ENCODE peak calls at places on chromosomes 6 and 20, in seven cellular contexts. Y is transverse colon, H is A549, U is uterus, G is gastrocnemius medialis, A is endothelial cell of umbilical vein, R is prostate gland. L is an unnamed sample.

GRCh38 chr20:3843490-3843889 is 3.1 kb upstream of the MAVS start:
- DNase-seq in Y (peak), H (peak), U (no peak), G (no peak), A (no peak), R (no peak), L (no peak)

GRCh38 chr6:144248470-144249301 is 36.4 kb upstream of the UTRN start:
- DNase-seq in Y (no peak), H (no peak), U (no peak), G (no peak), A (no peak), R (no peak), L (no peak)

GRCh38 chr20:21173496-21174025 is 47.7 kb downstream of the KIZ start:
- DNase-seq in Y (no peak), H (no peak), U (no peak), G (no peak), A (no peak), R (no peak), L (no peak)

GRCh38 chr6:25961619-25962367 is 809 bp upstream of the TRIM38 start:
- DNase-seq in Y (no peak), H (peak), U (no peak), G (no peak), A (no peak), R (no peak), L (no peak)

GRCh38 chr6:70738028-70738427 is 70.3 kb downstream of the SMAP1 start:
- DNase-seq in Y (no peak), H (no peak), U (no peak), G (no peak), A (no peak), R (no peak), L (no peak)

GRCh38 chr6:94862116-94862515 is 715.2 kb upstream of the MANEA start:
- DNase-seq in Y (no peak), H (no peak), U (no peak), G (no peak), A (no peak), R (no peak), L (no peak)

GRCh38 chr6:90220273-90220672 is 76.4 kb downstream of the BACH2 start:
- DNase-seq in Y (no peak), H (no peak), U (no peak), G (no peak), A (peak), R (no peak), L (no peak)

GRCh38 chr20:2693286-2693995 is 861 bp downstream of the EBF4 start:
- DNase-seq in Y (peak), H (peak), U (peak), G (no peak), A (peak), R (peak), L (no peak)

GRCh38 chr6:144145546-144145945 is 4.8 kb upstream of the STX11 start:
- DNase-seq in Y (no peak), H (no peak), U (no peak), G (no peak), A (no peak), R (no peak), L (no peak)

GRCh38 chr6:39124114-39124513 is 9.1 kb upstream of the SAYSD1 start:
- DNase-seq in Y (no peak), H (no peak), U (no peak), G (no peak), A (no peak), R (no peak), L (no peak)

GRCh38 chr6:109182590-109182989 is 87.3 kb downstream of the CEP57L1 start:
- DNase-seq in Y (no peak), H (no peak), U (no peak), G (peak), A (no peak), R (peak), L (no peak)

GRCh38 chr6:105600342-105601293 is 197.7 kb upstream of the PREP start:
- DNase-seq in Y (no peak), H (peak), U (no peak), G (no peak), A (no peak), R (no peak), L (no peak)

GRCh38 chr6:126812651-126813050 is 305.8 kb upstream of the RSPO3 start:
- DNase-seq in Y (no peak), H (no peak), U (no peak), G (peak), A (peak), R (no peak), L (no peak)

GRCh38 chr20:61799928-61800327 is 265.8 kb downstream of the TAF4 start:
- DNase-seq in Y (no peak), H (no peak), U (no peak), G (no peak), A (no peak), R (no peak), L (no peak)

GRCh38 chr6:169850154-169850553 is 98.7 kb downstream of the ERMARD start:
- DNase-seq in Y (no peak), H (no peak), U (no peak), G (no peak), A (no peak), R (no peak), L (no peak)

GRCh38 chr6:165900970-165901369 is 237.9 kb upstream of the PDE10A start:
- DNase-seq in Y (no peak), H (no peak), U (no peak), G (no peak), A (no peak), R (no peak), L (no peak)

GRCh38 chr6:39053854-39054576 is 5.4 kb downstream of the GLP1R start:
- DNase-seq in Y (peak), H (no peak), U (no peak), G (no peak), A (no peak), R (no peak), L (no peak)

GRCh38 chr6:1987640-1988039 is 257.8 kb downstream of the GMDS start:
- DNase-seq in Y (no peak), H (no peak), U (no peak), G (no peak), A (peak), R (no peak), L (no peak)

GRCh38 chr20:31707994-31708744 is 14.5 kb downstream of the BCL2L1 start:
- DNase-seq in Y (peak), H (no peak), U (no peak), G (peak), A (no peak), R (no peak), L (no peak)

GRCh38 chr6:126127662-126128061 is 141.3 kb downstream of the TRMT11 start:
- DNase-seq in Y (no peak), H (no peak), U (no peak), G (no peak), A (no peak), R (no peak), L (no peak)

GRCh38 chr6:150639823-150640331 is 40.2 kb downstream of the PLEKHG1 start:
- DNase-seq in Y (no peak), H (no peak), U (no peak), G (no peak), A (no peak), R (no peak), L (no peak)

GRCh38 chr6:125910518-125910917 is 46.1 kb upstream of the HINT3 start:
- DNase-seq in Y (no peak), H (no peak), U (no peak), G (no peak), A (peak), R (no peak), L (no peak)

GRCh38 chr6:170088349-170088951 is 202.4 kb downstream of the DLL1 start:
- DNase-seq in Y (peak), H (no peak), U (peak), G (no peak), A (no peak), R (no peak), L (peak)

GRCh38 chr6:31489046-31489445 is 8.9 kb upstream of the MICB start:
- DNase-seq in Y (peak), H (no peak), U (no peak), G (no peak), A (no peak), R (no peak), L (no peak)

GRCh38 chr6:86118271-86118670 is 475.6 kb upstream of the SYNCRIP start:
- DNase-seq in Y (no peak), H (no peak), U (no peak), G (no peak), A (no peak), R (no peak), L (no peak)

GRCh38 chr6:157283330-157283898 is 39.9 kb downstream of the TMEM242 start:
- DNase-seq in Y (no peak), H (no peak), U (no peak), G (no peak), A (no peak), R (no peak), L (no peak)

GRCh38 chr20:3848565-3848964 is 1.9 kb downstream of the MAVS start:
- DNase-seq in Y (no peak), H (no peak), U (no peak), G (no peak), A (no peak), R (no peak), L (no peak)

GRCh38 chr6:41732601-41733348 is 2.6 kb downstream of the TFEB start:
- DNase-seq in Y (peak), H (no peak), U (no peak), G (peak), A (no peak), R (peak), L (no peak)

GRCh38 chr20:24815931-24816330 is 133.1 kb upstream of the CST7 start:
- DNase-seq in Y (no peak), H (no peak), U (no peak), G (no peak), A (no peak), R (no peak), L (no peak)

GRCh38 chr6:164087870-164088269 is 673.4 kb downstream of the QKI start:
- DNase-seq in Y (no peak), H (no peak), U (no peak), G (no peak), A (no peak), R (no peak), L (no peak)

GRCh38 chr6:17842014-17842776 is 135.5 kb upstream of the NUP153 start:
- DNase-seq in Y (no peak), H (no peak), U (no peak), G (no peak), A (no peak), R (no peak), L (no peak)

GRCh38 chr6:80502871-80503270 is 396.4 kb downstream of the BCKDHB start:
- DNase-seq in Y (no peak), H (no peak), U (no peak), G (no peak), A (no peak), R (no peak), L (no peak)

GRCh38 chr20:42972591-42972990 is 217.1 kb downstream of the PTPRT start:
- DNase-seq in Y (no peak), H (no peak), U (no peak), G (no peak), A (no peak), R (no peak), L (no peak)

GRCh38 chr6:27812078-27812804 is 100.0 kb downstream of the OR2B2 start:
- DNase-seq in Y (no peak), H (no peak), U (no peak), G (no peak), A (no peak), R (no peak), L (no peak)

GRCh38 chr6:47478233-47479155 is 905 bp downstream of the CD2AP start:
- DNase-seq in Y (peak), H (peak), U (no peak), G (no peak), A (peak), R (peak), L (no peak)
- TF ChIP-seq POLR2A in Y (peak), H (no peak), U (no peak), G (no peak), A (peak), R (no peak), L (peak)

GRCh38 chr6:130018830-130019795 is 732 bp downstream of the L3MBTL3 start:
- DNase-seq in Y (peak), H (peak), U (peak), G (no peak), A (peak), R (peak), L (no peak)
- H3K4me3 ChIP-seq in Y (peak), H (peak), U (peak), G (peak), A (peak), R (peak), L (peak)

DNA sequence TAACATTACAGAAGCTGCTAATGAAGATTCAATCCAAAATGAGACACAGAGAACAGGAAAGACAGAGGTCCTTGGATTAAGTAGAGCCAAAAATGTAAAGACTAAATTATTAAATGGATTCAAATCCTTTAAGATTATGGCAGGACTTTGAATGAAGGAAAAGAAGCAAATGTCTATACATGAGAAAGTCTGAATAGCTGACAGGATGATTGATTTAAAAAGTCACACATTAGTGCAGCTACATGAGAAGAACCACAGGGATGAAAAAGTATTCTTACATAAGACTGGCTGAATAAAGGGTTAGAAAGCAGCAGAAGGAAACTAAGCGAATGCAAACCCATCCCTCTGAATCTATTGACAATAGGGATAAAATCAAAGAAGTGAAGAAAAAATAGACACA is 845.6 kb downstream of the HACE1 start:
- DNase-seq in Y (no peak), H (no peak), U (no peak), G (no peak), A (no peak), R (no peak), L (no peak)
- TF ChIP-seq POLR2A in Y (no peak), H (no peak), U (no peak), G (no peak), A (no peak), R (no peak), L (no peak)

DNA sequence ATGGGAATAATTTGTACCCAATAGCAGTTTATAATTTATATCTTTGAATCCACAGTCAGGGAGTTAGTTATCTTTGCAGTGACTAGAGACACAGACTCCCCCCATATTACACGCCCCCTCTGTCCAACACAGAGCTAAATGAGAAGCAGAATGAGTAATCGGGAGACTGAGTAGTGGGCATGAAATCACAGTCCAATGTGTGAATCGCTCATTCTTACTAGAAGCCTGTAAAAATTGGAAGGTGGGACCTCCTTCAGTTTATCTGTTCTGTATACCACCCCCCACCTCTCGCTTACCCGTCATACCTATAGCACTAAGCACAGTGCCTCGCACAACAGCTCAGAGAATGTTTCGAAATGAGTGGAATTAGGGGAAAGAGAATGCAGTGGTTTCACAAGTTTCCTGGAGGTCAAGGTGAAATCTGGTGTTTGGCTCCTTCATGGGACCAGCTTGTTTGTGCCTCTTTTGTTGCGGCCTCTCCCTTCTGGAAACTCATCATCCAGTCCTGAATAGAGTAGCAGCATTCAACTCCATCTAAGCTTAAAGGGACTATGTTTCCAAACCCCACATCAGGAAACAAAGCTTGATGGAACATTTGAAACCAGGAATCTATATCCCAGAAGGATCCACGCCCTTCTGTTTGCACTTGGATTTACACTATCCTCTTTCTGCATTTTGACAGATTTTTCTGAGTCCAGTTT is 59.3 kb upstream of the PIM1 start:
- DNase-seq in Y (no peak), H (no peak), U (no peak), G (no peak), A (no peak), R (no peak), L (no peak)
- H3K4me3 ChIP-seq in Y (no peak), H (no peak), U (no peak), G (no peak), A (no peak), R (no peak), L (no peak)

GRCh38 chr20:35171753-35172433 is at the start of gene PROCR:
- DNase-seq in Y (peak), H (peak), U (peak), G (peak), A (peak), R (peak), L (peak)

GRCh38 chr20:35173576-35174192 is 1.8 kb downstream of the PROCR start:
- DNase-seq in Y (no peak), H (no peak), U (peak), G (no peak), A (peak), R (no peak), L (no peak)

GRCh38 chr20:35172434-35172806 is 548 bp downstream of the PROCR start:
- DNase-seq in Y (no peak), H (no peak), U (no peak), G (no peak), A (no peak), R (no peak), L (no peak)

GRCh38 chr20:35176132-35176531 is 4.3 kb downstream of the PROCR start:
- DNase-seq in Y (no peak), H (no peak), U (no peak), G (no peak), A (no peak), R (no peak), L (no peak)

GRCh38 chr20:35174458-35175216 is 2.8 kb downstream of the PROCR start:
- DNase-seq in Y (peak), H (no peak), U (peak), G (peak), A (peak), R (no peak), L (no peak)
- TF ChIP-seq POLR2A in Y (no peak), H (no peak), U (no peak), G (no peak), A (peak), R (no peak), L (no peak)

GRCh38 chr20:63032861-63033634 is 26.3 kb upstream of the BHLHE23 start:
- DNase-seq in Y (no peak), H (no peak), U (no peak), G (no peak), A (no peak), R (no peak), L (no peak)
- H3K4me3 ChIP-seq in Y (no peak), H (no peak), U (no peak), G (no peak), A (no peak), R (no peak), L (no peak)

DNA sequence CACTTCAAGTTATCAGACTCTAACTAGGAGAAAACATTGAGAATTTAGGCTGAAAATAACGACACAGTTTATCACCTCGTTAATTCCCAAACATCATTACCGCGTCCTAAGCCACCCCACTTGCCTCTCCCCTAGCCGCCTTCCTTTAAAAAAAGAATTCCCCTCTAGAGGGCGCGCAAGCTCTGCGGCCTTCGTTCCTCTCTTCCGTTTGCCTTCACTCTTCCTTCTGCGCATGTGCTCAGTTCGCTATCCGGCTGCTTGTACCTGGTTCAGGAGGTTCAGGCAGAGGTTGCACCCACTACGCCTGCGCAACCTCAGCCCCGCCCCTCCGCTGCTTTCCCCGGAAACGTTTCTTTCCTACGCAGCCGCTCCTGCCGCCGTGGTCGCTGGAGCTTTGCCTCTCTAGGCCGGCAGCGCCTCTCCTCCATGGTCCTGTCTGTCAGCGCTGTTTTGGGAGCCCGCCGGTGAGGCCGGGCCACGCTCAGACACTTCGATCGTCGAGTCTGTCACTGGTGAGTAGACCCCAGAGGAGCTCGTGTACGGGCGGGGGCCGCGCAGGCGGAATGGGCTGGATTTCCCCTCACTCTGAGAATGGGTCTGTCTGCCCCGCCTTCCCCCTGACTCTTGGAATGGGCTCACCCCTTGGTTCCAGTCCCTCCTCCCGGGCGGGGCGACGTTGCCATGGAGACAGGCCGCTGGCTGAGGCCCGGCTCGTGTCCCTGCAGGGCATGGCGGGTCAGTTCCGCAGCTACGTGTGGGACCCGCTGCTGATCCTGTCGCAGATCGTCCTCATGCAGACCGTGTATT is at the start of gene SYS1:
- DNase-seq in Y (peak), H (peak), U (peak), G (peak), A (peak), R (peak), L (peak)
- TF ChIP-seq POLR2A in Y (peak), H (peak), U (peak), G (peak), A (peak), R (peak), L (peak)

DNA sequence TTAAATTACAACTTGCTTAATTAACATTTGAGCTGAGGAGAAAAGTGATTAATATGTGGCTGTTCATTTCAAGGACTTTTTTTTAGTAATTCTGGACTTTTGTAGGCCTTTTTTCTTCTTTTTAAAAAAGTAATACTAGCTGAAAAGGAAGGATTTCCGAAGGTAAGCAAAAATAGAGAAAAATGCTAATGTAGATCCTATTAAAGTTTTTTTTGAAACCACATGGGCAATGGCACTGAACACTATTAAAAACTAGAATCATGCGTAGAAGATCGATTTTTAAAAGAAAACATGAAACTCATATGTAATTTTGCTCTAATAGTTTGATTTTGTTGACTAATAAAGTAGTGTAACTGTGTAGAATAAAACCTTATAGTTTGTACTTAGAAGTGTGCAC is 2.4 kb downstream of the BAG2 start:
- DNase-seq in Y (no peak), H (no peak), U (no peak), G (no peak), A (no peak), R (no peak), L (no peak)
- H3K4me3 ChIP-seq in Y (peak), H (peak), U (peak), G (peak), A (no peak), R (no peak), L (no peak)

L was measured in breast epithelium.